ENCODE peak calls at places on chromosomes 2 and 18, in eight cellular contexts. Q is fibroblast of lung, E is astrocyte, H is Panc1, A is psoas muscle, P is IMR-90, M is cardiac muscle cell, C is tibial artery. R is an unnamed sample. For H3K4me1, the result is how much of the 10 kb centered on the place peaks cover.

GRCh38 chr2:33160217-33160616 is 213.5 kb downstream of the LTBP1 start:
- DNase-seq in Q (peak), E (peak), H (no peak), A (no peak), P (peak), M (no peak), C (no peak), R (no peak)

GRCh38 chr18:79657342-79657996 is 22.1 kb upstream of the CTDP1 start:
- DNase-seq in Q (no peak), E (no peak), H (no peak), A (no peak), P (no peak), M (no peak), C (no peak), R (no peak)

GRCh38 chr2:180656455-180656847 is 324.0 kb upstream of the UBE2E3 start:
- DNase-seq in Q (peak), E (peak), H (peak), A (no peak), P (peak), M (no peak), C (no peak), R (no peak)

GRCh38 chr2:193074933-193075332 is 880.2 kb upstream of the TMEFF2 start:
- DNase-seq in Q (no peak), E (no peak), H (no peak), A (no peak), P (no peak), M (no peak), C (no peak), R (no peak)

GRCh38 chr2:102301867-102302362 is 9.4 kb upstream of the IL1RL1 start:
- DNase-seq in Q (no peak), E (peak), H (peak), A (no peak), P (peak), M (peak), C (no peak), R (peak)

GRCh38 chr2:179106342-179107178 is 56.6 kb upstream of the CCDC141 start:
- DNase-seq in Q (peak), E (peak), H (peak), A (peak), P (peak), M (peak), C (peak), R (no peak)

GRCh38 chr2:171771463-171771862 is 84.2 kb downstream of the DYNC1I2 start:
- DNase-seq in Q (no peak), E (no peak), H (no peak), A (no peak), P (no peak), M (no peak), C (no peak), R (no peak)

GRCh38 chr18:74598350-74599001 is 806 bp downstream of the ZNF407 start:
- DNase-seq in Q (peak), E (peak), H (no peak), A (peak), P (peak), M (peak), C (peak), R (peak)

GRCh38 chr18:36711813-36712444 is 116.9 kb downstream of the TPGS2 start:
- DNase-seq in Q (peak), E (peak), H (peak), A (no peak), P (peak), M (peak), C (peak), R (no peak)

GRCh38 chr2:134289225-134289624 is 35.4 kb downstream of the MGAT5 start:
- DNase-seq in Q (no peak), E (no peak), H (no peak), A (no peak), P (no peak), M (no peak), C (peak), R (no peak)

GRCh38 chr2:27636766-27637165 is 7.9 kb downstream of the GPN1 start:
- DNase-seq in Q (no peak), E (no peak), H (no peak), A (no peak), P (peak), M (no peak), C (no peak), R (no peak)

GRCh38 chr2:27118525-27119329 is at the start of gene CGREF1:
- DNase-seq in Q (no peak), E (no peak), H (no peak), A (no peak), P (no peak), M (peak), C (no peak), R (no peak)

GRCh38 chr2:8623958-8624591 is 57.8 kb upstream of the ID2 start:
- DNase-seq in Q (no peak), E (no peak), H (no peak), A (no peak), P (no peak), M (no peak), C (no peak), R (no peak)

GRCh38 chr2:69466728-69467127 is 29.5 kb upstream of the NFU1 start:
- DNase-seq in Q (peak), E (peak), H (no peak), A (no peak), P (peak), M (peak), C (no peak), R (no peak)

GRCh38 chr2:106057206-106057605 is 136.9 kb downstream of the UXS1 start:
- DNase-seq in Q (no peak), E (no peak), H (no peak), A (no peak), P (no peak), M (no peak), C (no peak), R (no peak)

GRCh38 chr2:43559391-43560230 is 36.2 kb downstream of the THADA start:
- DNase-seq in Q (no peak), E (no peak), H (no peak), A (no peak), P (no peak), M (no peak), C (no peak), R (no peak)

DNA sequence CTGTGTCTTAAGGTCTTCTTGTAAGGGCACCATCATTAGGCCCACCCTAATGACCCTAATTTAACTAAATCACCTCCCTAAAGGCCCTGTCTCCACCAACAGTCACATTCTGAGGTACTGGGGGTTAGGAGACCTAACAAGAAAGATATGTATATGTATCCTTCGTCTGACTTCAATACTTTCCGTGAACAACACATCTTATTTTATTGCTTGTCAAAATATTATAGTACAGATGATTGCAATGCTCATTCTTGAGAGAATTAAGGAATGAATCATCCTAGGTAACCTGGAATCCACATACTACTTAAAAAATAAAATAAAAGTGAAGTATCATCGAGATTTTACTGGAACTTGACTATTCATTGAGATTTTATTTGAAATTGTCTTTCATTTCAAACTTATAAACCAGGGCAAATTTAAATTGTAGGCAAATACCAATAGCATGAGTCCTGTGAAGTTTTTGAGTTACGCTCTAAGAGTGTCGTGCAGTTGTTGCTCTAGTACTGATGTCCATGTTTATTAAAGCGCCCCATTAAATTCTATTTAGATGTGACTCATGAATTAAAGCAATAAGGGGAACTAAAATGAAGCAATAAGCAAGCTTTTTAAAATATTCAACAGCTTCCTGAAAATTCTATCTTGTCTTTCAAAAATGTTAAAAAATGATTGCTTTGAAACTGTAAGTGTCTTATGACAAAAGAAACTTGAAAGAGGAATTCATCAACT is 39.9 kb downstream of the CCDC102B start:
- DNase-seq in Q (peak), E (peak), H (no peak), A (no peak), P (peak), M (no peak), C (no peak), R (no peak)
- H3K4me3 ChIP-seq in Q (no peak), E (no peak), H (no peak), A (no peak), P (no peak), M (no peak), C (no peak), R (no peak)

DNA sequence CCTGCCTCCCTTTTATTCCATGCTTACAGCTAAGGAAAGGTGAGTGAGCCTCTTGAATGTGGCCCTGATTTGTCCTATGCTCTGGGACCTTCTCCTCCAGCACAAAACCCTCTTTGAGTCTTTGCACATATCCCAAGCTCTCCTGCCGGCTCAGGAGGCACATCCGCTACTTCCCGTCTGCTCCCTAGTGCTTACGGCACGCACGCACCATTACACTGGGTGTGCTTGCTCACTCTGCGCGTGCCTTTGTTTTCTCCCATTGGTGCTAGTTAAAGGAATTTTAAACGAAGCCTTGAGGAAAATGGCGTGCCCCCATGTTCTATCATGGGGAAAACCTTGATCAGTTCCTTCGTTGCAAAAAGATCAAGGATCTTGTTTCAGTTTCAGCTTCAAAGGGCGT is 7.9 kb upstream of the DGKD start:
- DNase-seq in Q (no peak), E (no peak), H (no peak), A (no peak), P (no peak), M (no peak), C (no peak), R (no peak)
- H3K4me1 ChIP-seq in Q (under half), E (under half), H (under half), A (under half), P (under half), M (under half), C (under half), R (under half)

GRCh38 chr2:231602874-231603467 is 10.3 kb downstream of the TEX44 start:
- DNase-seq in Q (no peak), E (no peak), H (no peak), A (no peak), P (no peak), M (no peak), C (no peak), R (no peak)
- H3K27ac ChIP-seq in Q (no peak), E (no peak), H (no peak), A (peak), P (no peak), M (no peak), C (peak), R (no peak)

GRCh38 chr2:97870396-97870843 is 125.3 kb downstream of the TMEM131 start:
- DNase-seq in Q (peak), E (peak), H (peak), A (no peak), P (peak), M (peak), C (no peak), R (no peak)

GRCh38 chr2:97868986-97869721 is 126.6 kb downstream of the TMEM131 start:
- DNase-seq in Q (peak), E (peak), H (peak), A (peak), P (peak), M (peak), C (no peak), R (no peak)

GRCh38 chr2:97871096-97871780 is 124.5 kb downstream of the TMEM131 start:
- DNase-seq in Q (peak), E (peak), H (no peak), A (no peak), P (peak), M (peak), C (no peak), R (no peak)

GRCh38 chr2:97869722-97870346 is 125.9 kb downstream of the TMEM131 start:
- DNase-seq in Q (no peak), E (no peak), H (no peak), A (no peak), P (peak), M (no peak), C (no peak), R (no peak)
- H3K4me3 ChIP-seq in Q (no peak), E (peak), H (peak), A (peak), P (no peak), M (no peak), C (no peak), R (no peak)

DNA sequence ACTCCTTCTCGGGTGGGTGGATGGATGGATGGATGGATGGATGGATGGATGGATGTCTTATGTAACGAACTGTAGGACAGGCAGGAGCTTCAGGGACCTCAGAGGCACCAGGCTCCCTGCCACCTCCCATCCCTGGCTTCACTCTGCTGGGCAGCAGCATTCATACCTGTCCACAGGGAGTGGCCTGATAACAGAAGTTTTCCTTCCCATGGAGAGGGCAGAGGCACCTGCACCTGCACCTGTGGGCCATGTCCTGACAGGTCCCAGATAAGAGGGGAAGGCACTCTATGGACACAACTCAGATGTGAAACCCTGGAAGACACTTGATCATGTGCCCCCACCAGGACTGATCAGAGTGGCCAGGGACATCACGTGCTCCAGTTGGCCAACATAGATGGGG is 142.3 kb downstream of the GBX2 start:
- DNase-seq in Q (no peak), E (no peak), H (no peak), A (no peak), P (no peak), M (no peak), C (no peak), R (no peak)
- H3K4me1 ChIP-seq in Q (under half), E (under half), H (under half), A (under half), P (under half), M (under half), C (under half), R (under half)

GRCh38 chr2:212941361-212941760 is 210.1 kb downstream of the IKZF2 start:
- DNase-seq in Q (no peak), E (no peak), H (no peak), A (no peak), P (no peak), M (no peak), C (no peak), R (no peak)
- H3K27ac ChIP-seq in Q (no peak), E (no peak), H (no peak), A (no peak), P (no peak), M (peak), C (no peak), R (no peak)

DNA sequence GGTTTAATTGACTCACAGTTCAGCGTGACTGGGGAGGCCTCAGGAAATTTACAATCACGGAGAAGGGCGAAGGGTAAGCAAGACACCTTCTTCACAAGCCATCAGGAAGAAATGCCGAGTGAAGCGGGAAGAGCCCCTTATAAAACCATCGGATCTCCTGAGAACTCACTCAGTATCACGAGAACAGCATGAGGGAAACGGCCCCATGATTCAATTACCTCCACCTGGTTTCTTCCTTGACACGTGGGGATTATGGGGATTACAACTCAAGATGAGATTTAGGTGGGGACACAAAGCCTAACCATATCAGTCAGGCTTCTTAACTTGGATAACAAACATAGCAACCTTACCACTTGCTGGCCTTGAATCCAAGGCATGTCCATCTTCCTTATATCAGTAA is 289.0 kb upstream of the STON1 start:
- DNase-seq in Q (no peak), E (no peak), H (no peak), A (no peak), P (no peak), M (no peak), C (no peak), R (no peak)
- H3K4me3 ChIP-seq in Q (no peak), E (no peak), H (no peak), A (no peak), P (no peak), M (no peak), C (no peak), R (no peak)

DNA sequence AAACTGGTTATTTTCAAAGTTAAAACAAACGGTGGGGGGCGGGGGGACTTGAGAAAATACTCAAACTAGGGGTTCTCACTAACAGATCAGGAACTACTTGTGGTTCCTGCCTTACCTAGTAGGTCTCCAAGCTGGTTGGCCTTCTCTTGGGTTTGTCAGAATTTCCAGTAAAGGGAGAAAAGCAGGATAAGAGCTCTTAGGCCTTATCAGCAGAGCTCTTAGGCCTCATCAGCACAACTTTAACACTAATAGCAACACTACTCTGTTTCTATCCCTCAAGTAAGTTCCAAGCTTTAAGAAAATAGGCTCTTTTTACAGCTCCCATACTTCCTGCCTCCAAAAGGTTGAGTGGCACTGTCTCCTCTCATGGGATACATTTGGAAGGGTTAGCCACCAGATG is 6.4 kb downstream of the FBXO11 start:
- DNase-seq in Q (peak), E (peak), H (no peak), A (no peak), P (no peak), M (peak), C (no peak), R (no peak)
- H3K4me1 ChIP-seq in Q (under half), E (under half), H (under half), A (half or more), P (under half), M (under half), C (half or more), R (under half)

GRCh38 chr18:25310045-25310444 is 41.9 kb downstream of the ZNF521 start:
- DNase-seq in Q (peak), E (peak), H (no peak), A (no peak), P (peak), M (peak), C (no peak), R (no peak)

GRCh38 chr18:25316619-25317018 is 35.3 kb downstream of the ZNF521 start:
- DNase-seq in Q (no peak), E (no peak), H (no peak), A (no peak), P (no peak), M (no peak), C (no peak), R (no peak)

GRCh38 chr18:25313274-25313673 is 38.7 kb downstream of the ZNF521 start:
- DNase-seq in Q (no peak), E (no peak), H (no peak), A (no peak), P (no peak), M (no peak), C (no peak), R (no peak)

GRCh38 chr18:25314824-25315223 is 37.1 kb downstream of the ZNF521 start:
- DNase-seq in Q (no peak), E (no peak), H (no peak), A (no peak), P (peak), M (no peak), C (no peak), R (no peak)
- H3K27ac ChIP-seq in Q (no peak), E (no peak), H (no peak), A (no peak), P (peak), M (peak), C (no peak), R (no peak)